ENCODE peak calls at places on chromosomes 6 and 20, in eight cellular contexts. S is cardiac fibroblast, L is Caco-2, K is brain microvascular endothelial cell, Y is kidney epithelial cell, G is AG04450, Q is transverse colon, F is fibroblast of pulmonary artery. N is an unnamed sample.

GRCh38 chr6:142941018-142941417 is 4.0 kb downstream of the HIVEP2 start:
- DNase-seq in L (no peak), Q (no peak), S (no peak), K (no peak), Y (no peak), G (no peak), F (peak; percentile 22), N (no peak)

GRCh38 chr6:160972111-160972510 is 19.5 kb upstream of the MAP3K4 start:
- DNase-seq in Q (no peak), F (peak; percentile 74), G (peak; percentile 90), S (peak; percentile 88), Y (peak; percentile 52), L (no peak), K (peak; percentile 93), N (peak; percentile 86)

GRCh38 chr6:47698342-47698787 is at the start of gene ADGRF4:
- DNase-seq in G (no peak), Y (peak; percentile 88), K (peak; percentile 79), F (peak; percentile 81), Q (peak; percentile 37), L (peak; percentile 80), S (peak; percentile 90), N (peak; percentile 68)

GRCh38 chr20:51800769-51801219 is 1.5 kb downstream of the SALL4 start:
- DNase-seq in L (peak; percentile 74), Y (no peak), Q (no peak), G (no peak), K (no peak), F (peak; percentile 7), S (peak; percentile 5), N (peak; percentile 20)

GRCh38 chr20:32544260-32544722 is 40.8 kb downstream of the NOL4L start:
- DNase-seq in Q (no peak), L (no peak), F (no peak), K (no peak), S (no peak), Y (no peak), G (no peak), N (no peak)

GRCh38 chr6:157078326-157078725 is 245.0 kb downstream of the TMEM242 start:
- DNase-seq in F (no peak), G (no peak), S (no peak), K (no peak), L (no peak), Q (no peak), Y (no peak), N (no peak)

GRCh38 chr20:12237772-12238171 is 320.1 kb downstream of the BTBD3 start:
- DNase-seq in Q (no peak), Y (no peak), K (no peak), F (peak; percentile 30), L (no peak), S (no peak), G (no peak), N (peak; percentile 5)

GRCh38 chr6:10949579-10950490 is 63.0 kb downstream of the SYCP2L start:
- DNase-seq in G (no peak), F (no peak), K (no peak), L (no peak), Q (no peak), S (no peak), Y (no peak), N (no peak)

GRCh38 chr6:105097288-105097687 is 82.5 kb downstream of the POPDC3 start:
- DNase-seq in G (no peak), Q (peak; percentile 80), L (no peak), F (no peak), Y (no peak), S (no peak), K (no peak), N (no peak)

DNA sequence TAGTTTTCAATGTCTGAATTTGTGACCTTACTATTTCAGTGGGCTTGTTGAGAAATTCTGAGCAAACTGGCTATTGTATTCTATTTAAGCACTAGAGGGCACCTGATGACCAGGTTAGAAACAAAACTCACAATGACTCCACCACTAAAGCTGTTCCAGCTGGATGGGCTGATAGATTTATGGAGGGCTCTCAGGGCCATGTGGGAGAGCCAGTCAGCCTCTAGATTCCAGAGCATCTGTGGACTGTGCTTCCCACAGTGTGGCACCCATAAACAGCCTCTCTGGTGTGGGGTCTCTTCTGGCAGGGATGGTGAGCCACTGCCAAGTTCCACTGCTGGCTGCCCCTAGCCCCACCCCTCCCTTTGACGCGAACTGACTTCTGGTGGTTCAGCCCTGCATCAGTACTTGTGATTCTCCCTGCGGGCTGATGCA is 29.2 kb downstream of the C6orf58 start:
- DNase-seq in K (peak; percentile 44), S (peak; percentile 51), F (peak; percentile 54), Q (no peak), Y (peak; percentile 54), G (no peak), L (peak; percentile 29), N (peak; percentile 41)
- TF ChIP-seq CTCF in K (peak; percentile 47), S (peak; percentile 15), F (peak; percentile 32), Q (no peak), Y (peak; percentile 40), G (peak; percentile 36), L (peak; percentile 27), N (peak; percentile 38)

GRCh38 chr6:111291860-111292259 is 191.2 kb downstream of the REV3L start:
- DNase-seq in K (no peak), F (no peak), G (no peak), S (no peak), Y (no peak), L (no peak), Q (no peak), N (peak; percentile 24)
- H3K4me3 ChIP-seq in K (no peak overlapping the region), F (no peak overlapping the region), G (no peak overlapping the region), S (no peak overlapping the region), Y (no peak overlapping the region), L (no peak overlapping the region), Q (no peak overlapping the region), N (no peak overlapping the region)

DNA sequence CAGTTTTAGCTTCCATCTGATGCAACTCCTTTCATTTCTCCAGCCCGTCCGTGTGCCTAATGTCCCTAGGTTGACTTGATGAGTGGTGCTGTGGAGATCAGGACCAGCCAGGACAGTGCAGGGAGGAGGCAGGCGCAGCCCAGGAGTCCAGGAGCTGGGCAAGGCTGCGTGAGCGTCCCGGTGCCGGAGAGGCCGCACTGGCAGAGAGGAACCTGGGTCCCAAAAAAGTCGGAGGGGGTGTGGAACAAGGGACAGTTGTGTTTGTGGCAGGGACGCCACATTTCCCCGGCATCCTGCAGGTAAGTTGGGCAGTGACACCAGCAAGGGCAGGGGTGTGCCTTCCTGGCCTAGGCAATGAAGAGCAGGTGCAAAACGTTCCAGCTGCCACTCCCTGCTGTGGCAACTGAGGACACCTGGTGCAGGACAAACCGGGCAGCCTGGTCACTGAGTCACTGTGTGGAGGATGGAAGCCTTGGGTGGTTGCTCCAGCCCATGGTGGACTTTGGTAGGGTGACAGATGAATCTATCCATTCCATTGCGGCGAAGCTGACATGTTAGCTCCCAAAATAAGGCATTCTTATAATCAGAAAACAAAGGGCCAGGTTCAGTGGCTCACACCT is 53.2 kb downstream of the RAMACL start:
- DNase-seq in K (no peak), Y (no peak), F (no peak), G (no peak), L (no peak), S (no peak), Q (no peak), N (no peak)
- TF ChIP-seq CTCF in K (no peak), Y (no peak), F (no peak), G (no peak), L (no peak), S (no peak), Q (no peak), N (no peak)

GRCh38 chr6:36116066-36116465 is 14.2 kb upstream of the MAPK13 start:
- DNase-seq in K (no peak), L (no peak), S (no peak), F (no peak), Y (no peak), Q (no peak), G (no peak), N (no peak)

GRCh38 chr6:36114798-36115408 is 15.4 kb upstream of the MAPK13 start:
- DNase-seq in F (no peak), Y (no peak), Q (no peak), G (no peak), S (no peak), L (no peak), K (no peak), N (no peak)

GRCh38 chr6:36116943-36117342 is 13.4 kb upstream of the MAPK13 start:
- DNase-seq in S (no peak), G (no peak), Q (no peak), Y (no peak), F (no peak), K (no peak), L (no peak), N (no peak)

GRCh38 chr6:36116480-36116879 is 13.8 kb upstream of the MAPK13 start:
- DNase-seq in K (no peak), L (no peak), Q (no peak), S (no peak), F (no peak), G (no peak), Y (no peak), N (no peak)

DNA sequence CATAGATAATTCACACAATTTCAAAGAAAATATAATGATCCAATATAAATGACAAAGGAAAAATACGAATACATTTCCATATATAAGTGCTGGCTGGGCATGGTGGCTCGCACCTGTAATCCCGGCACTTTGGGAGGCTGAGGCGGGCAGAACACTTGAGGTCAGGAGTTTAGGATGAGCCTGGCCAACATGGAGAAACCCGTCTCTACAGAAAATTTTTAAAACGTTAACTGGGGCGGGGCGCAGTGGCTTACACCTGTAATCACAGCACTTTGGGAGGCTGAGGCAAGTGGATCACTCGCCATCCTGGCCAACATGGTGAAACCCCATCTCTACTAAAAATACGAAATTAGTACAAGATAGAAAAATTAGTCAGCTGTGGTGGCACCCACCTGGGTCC is 14.9 kb upstream of the MAPK13 start:
- DNase-seq in L (no peak), Q (no peak), F (no peak), G (no peak), Y (no peak), K (no peak), S (no peak), N (no peak)
- H3K4me3 ChIP-seq in L (no peak overlapping the region), Q (no peak overlapping the region), F (no peak overlapping the region), G (no peak overlapping the region), Y (no peak overlapping the region), K (no peak overlapping the region), S (no peak overlapping the region), N (no peak overlapping the region)

GRCh38 chr20:1299522-1299921 is 29.4 kb downstream of the SDCBP2 start:
- DNase-seq in G (no peak), S (no peak), F (no peak), Q (no peak), L (peak; percentile 64), Y (no peak), K (no peak), N (no peak)
- TF ChIP-seq CTCF in G (no peak), S (peak; percentile 6), F (peak; percentile 10), Q (peak; percentile 36), L (peak; percentile 42), Y (no peak), K (peak; percentile 44), N (peak; percentile 23)

GRCh38 chr6:7974553-7974931 is 64.0 kb upstream of the TXNDC5 start:
- DNase-seq in S (no peak), K (no peak), Y (no peak), G (no peak), L (no peak), Q (no peak), F (no peak), N (no peak)
- H3K4me3 ChIP-seq in S (no peak overlapping the region), K (no peak overlapping the region), Y (no peak overlapping the region), G (no peak overlapping the region), L (no peak overlapping the region), Q (no peak overlapping the region), F (no peak overlapping the region), N (no peak overlapping the region)

GRCh38 chr6:76275746-76276145 is 203.3 kb upstream of the IMPG1 start:
- DNase-seq in Q (no peak), S (no peak), G (no peak), L (peak; percentile 13), F (no peak), K (no peak), Y (no peak), N (no peak)
- TF ChIP-seq CTCF in Q (no peak), S (no peak), G (no peak), L (peak; percentile 39), F (no peak), K (no peak), Y (no peak), N (no peak)

N was measured in fibroblast of villous mesenchyme.